ENCODE peak calls at places on chromosome 21, in eight cellular contexts. U is right cardiac atrium, X is A549, L is upper lobe of right lung, W is MM.1S, M is ovary, K is adipocyte, Y is left ventricle myocardium inferior. B is an unnamed sample. For H3K9me3, the result is how much of the 10 kb centered on the place peaks cover.

GRCh38 chr21:38165466-38166213 is 91.2 kb upstream of the KCNJ15 start:
- DNase-seq in Y (no peak), M (no peak), W (no peak), X (no peak), L (no peak), U (no peak), K (no peak), B (no peak)

GRCh38 chr21:28229811-28230210 is 762.9 kb downstream of the LTN1 start:
- DNase-seq in W (no peak), K (peak), M (no peak), U (no peak), Y (no peak), L (no peak), X (no peak), B (no peak)

GRCh38 chr21:39003982-39004775 is 179.1 kb downstream of the PSMG1 start:
- DNase-seq in M (peak), W (no peak), K (no peak), Y (no peak), U (peak), L (no peak), X (no peak), B (no peak)

GRCh38 chr21:28235169-28235892 is 757.3 kb downstream of the LTN1 start:
- DNase-seq in X (no peak), L (no peak), Y (peak), U (peak), W (no peak), M (no peak), K (no peak), B (no peak)

GRCh38 chr21:41526478-41527087 is 18.6 kb upstream of the TMPRSS2 start:
- DNase-seq in U (no peak), K (no peak), X (no peak), M (no peak), Y (no peak), L (no peak), W (no peak), B (no peak)

GRCh38 chr21:31911138-31911907 is 38.5 kb downstream of the HUNK start:
- DNase-seq in U (no peak), K (peak), Y (no peak), W (no peak), L (no peak), X (no peak), M (no peak), B (no peak)

GRCh38 chr21:31203371-31204054 is 140.5 kb downstream of the TIAM1 start:
- DNase-seq in U (no peak), M (no peak), L (no peak), K (peak), Y (no peak), W (no peak), X (no peak), B (no peak)

GRCh38 chr21:37149411-37149810 is 76.4 kb downstream of the TTC3 start:
- DNase-seq in X (no peak), U (no peak), W (no peak), K (peak), Y (no peak), L (no peak), M (no peak), B (no peak)

GRCh38 chr21:41552254-41552653 is 44.3 kb upstream of the TMPRSS2 start:
- DNase-seq in K (no peak), X (no peak), Y (no peak), U (no peak), L (no peak), W (no peak), M (no peak), B (no peak)

GRCh38 chr21:31343680-31344480 is at the start of gene TIAM1:
- DNase-seq in W (no peak), K (peak), X (no peak), U (peak), Y (peak), L (peak), M (no peak), B (peak)

GRCh38 chr21:46111193-46111571 is 13.3 kb downstream of the COL6A2 start:
- DNase-seq in Y (no peak), K (no peak), L (peak), M (peak), X (no peak), W (no peak), U (peak), B (peak)

GRCh38 chr21:32173106-32173755 is 105.6 kb downstream of the MIS18A start:
- DNase-seq in U (no peak), K (no peak), X (no peak), L (no peak), Y (no peak), M (no peak), W (no peak), B (no peak)

GRCh38 chr21:45781741-45782140 is 138.2 kb downstream of the PCBP3 start:
- DNase-seq in X (no peak), W (no peak), Y (no peak), L (no peak), K (no peak), U (no peak), M (no peak), B (no peak)

GRCh38 chr21:44694776-44695175 is 2.2 kb upstream of the KRTAP10-12 start:
- DNase-seq in X (no peak), Y (no peak), W (no peak), M (no peak), U (no peak), L (peak), K (no peak), B (no peak)

GRCh38 chr21:32426592-32427051 is 14.1 kb downstream of the EVA1C start:
- DNase-seq in Y (no peak), U (no peak), M (no peak), K (peak), W (no peak), X (no peak), L (peak), B (no peak)

GRCh38 chr21:46002841-46003574 is 21.4 kb downstream of the COL6A1 start:
- DNase-seq in X (no peak), L (no peak), Y (peak), U (peak), M (peak), K (no peak), W (no peak), B (peak)

GRCh38 chr21:35046223-35046690 is 2.8 kb downstream of the RUNX1 start:
- DNase-seq in Y (no peak), W (no peak), K (no peak), L (no peak), U (no peak), M (no peak), X (no peak), B (no peak)

GRCh38 chr21:33901421-33902288 is 13.9 kb downstream of the ATP5PO start:
- DNase-seq in K (peak), U (peak), Y (no peak), M (no peak), W (peak), X (no peak), L (no peak), B (peak)

GRCh38 chr21:17925000-17925610 is 105.9 kb upstream of the C21orf91 start:
- DNase-seq in W (peak), L (no peak), M (peak), U (no peak), X (peak), Y (no peak), K (peak), B (no peak)

GRCh38 chr21:33780631-33781030 is 135.0 kb downstream of the ATP5PO start:
- DNase-seq in M (no peak), W (no peak), K (peak), U (no peak), L (no peak), Y (no peak), X (no peak), B (no peak)

GRCh38 chr21:45981154-45981606 is 390 bp upstream of the COL6A1 start:
- DNase-seq in U (peak), M (peak), Y (peak), W (peak), K (peak), X (peak), L (peak), B (peak)

GRCh38 chr21:30444204-30444603 is 4.1 kb downstream of the KRTAP15-1 start:
- DNase-seq in L (no peak), W (no peak), X (no peak), M (no peak), Y (no peak), K (no peak), U (no peak), B (no peak)

GRCh38 chr21:29378814-29379213 is 80.1 kb downstream of the BACH1 start:
- DNase-seq in K (peak), X (no peak), M (no peak), W (no peak), U (no peak), L (no peak), Y (no peak), B (no peak)

GRCh38 chr21:35573472-35574389 is 486.6 kb downstream of the SETD4 start:
- DNase-seq in M (no peak), X (no peak), U (no peak), Y (no peak), W (no peak), K (peak), L (no peak), B (no peak)

GRCh38 chr21:17697474-17697873 is 84.8 kb upstream of the BTG3 start:
- DNase-seq in X (no peak), L (no peak), K (no peak), Y (no peak), U (no peak), M (no peak), W (no peak), B (no peak)

GRCh38 chr21:37562920-37563640 is 196.5 kb downstream of the DYRK1A start:
- DNase-seq in Y (no peak), W (peak), M (peak), K (no peak), U (peak), X (no peak), L (peak), B (peak)

GRCh38 chr21:45122432-45123132 is 48.2 kb downstream of the ADARB1 start:
- DNase-seq in W (no peak), X (no peak), U (no peak), M (no peak), Y (no peak), K (no peak), L (no peak), B (no peak)

GRCh38 chr21:31351973-31352372 is 7.9 kb upstream of the TIAM1 start:
- DNase-seq in U (no peak), M (no peak), Y (no peak), W (no peak), L (no peak), K (no peak), X (no peak), B (no peak)

GRCh38 chr21:25508364-25508763 is 98.9 kb downstream of the MRPL39 start:
- DNase-seq in Y (no peak), U (no peak), W (no peak), X (no peak), M (no peak), L (no peak), K (no peak), B (no peak)
- H3K9me3 ChIP-seq in Y (under half), U (under half), W (under half), X (under half), M (under half), L (under half), K (under half), B (under half)

DNA sequence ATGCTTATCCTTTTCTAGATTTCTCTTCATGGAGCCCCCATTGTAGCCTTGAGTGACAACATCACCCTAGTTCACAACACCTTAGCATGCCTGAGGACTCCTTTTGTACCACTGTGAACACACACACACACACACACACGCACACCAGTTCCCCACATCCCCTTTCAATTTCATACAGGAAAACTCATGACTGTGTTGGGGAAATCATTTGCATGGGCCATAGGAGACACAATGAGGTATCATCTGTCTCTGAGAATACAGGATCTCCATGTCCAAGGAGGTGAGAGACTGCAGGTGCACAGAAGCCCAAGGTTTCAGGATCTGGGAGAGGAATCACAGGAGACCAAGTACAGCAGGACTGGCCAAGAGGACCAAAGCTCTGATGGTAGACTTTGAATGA is 119.7 kb downstream of the TPTE start:
- DNase-seq in U (no peak), M (no peak), K (no peak), W (peak), L (no peak), X (no peak), Y (no peak), B (no peak)
- H3K9me3 ChIP-seq in U (under half), M (under half), K (under half), W (under half), L (under half), X (under half), Y (half or more), B (under half)

DNA sequence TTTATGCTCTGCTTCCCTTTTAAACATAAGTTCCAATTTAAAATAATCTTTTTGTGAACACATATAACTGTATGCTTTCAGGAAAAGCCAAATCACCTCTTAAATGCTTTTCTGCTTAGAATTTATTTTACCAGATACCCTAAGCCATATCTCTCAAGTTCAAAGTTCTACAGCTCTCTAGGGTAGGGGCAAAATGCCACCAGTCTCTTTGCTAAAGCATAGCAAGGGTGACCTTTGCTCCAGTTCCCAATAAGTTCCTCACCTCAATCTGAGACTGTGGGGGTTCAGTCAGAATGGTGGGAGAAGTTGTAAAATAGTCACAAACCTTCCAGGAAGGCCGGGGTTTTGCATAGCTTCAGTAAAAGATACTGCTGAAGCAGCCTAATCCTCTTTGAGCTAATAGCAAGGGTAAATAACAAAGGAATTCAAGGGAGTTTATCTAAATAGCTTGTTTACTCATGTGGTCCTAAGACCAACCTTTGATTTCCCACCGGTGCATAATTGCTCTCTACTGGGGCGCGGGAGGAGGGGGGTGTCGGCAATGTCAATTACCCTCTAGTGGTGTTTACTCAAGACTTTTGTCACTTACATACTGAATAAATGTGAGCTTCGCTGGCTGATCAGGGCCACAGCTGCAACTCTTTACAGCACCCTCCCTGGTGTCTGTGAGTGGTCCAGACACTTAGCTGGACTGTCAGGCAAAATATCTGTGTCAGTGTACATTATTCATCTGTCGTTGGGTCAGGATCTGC is 1376.2 kb downstream of the NCAM2 start:
- DNase-seq in U (no peak), M (no peak), L (no peak), W (no peak), X (no peak), K (no peak), Y (no peak), B (no peak)
- H3K9me3 ChIP-seq in U (under half), M (under half), L (under half), W (under half), X (under half), K (under half), Y (under half), B (under half)

GRCh38 chr21:16502897-16503296 is 773.1 kb downstream of the USP25 start:
- DNase-seq in X (no peak), K (no peak), W (no peak), U (no peak), Y (no peak), M (no peak), L (no peak), B (no peak)

GRCh38 chr21:16496594-16496993 is 766.8 kb downstream of the USP25 start:
- DNase-seq in L (no peak), Y (no peak), W (no peak), X (no peak), M (no peak), K (no peak), U (no peak), B (no peak)

GRCh38 chr21:16502273-16502672 is 772.5 kb downstream of the USP25 start:
- DNase-seq in Y (no peak), U (no peak), W (peak), L (no peak), M (no peak), K (no peak), X (no peak), B (no peak)
- H3K9me3 ChIP-seq in Y (under half), U (under half), W (under half), L (under half), M (under half), K (under half), X (under half), B (under half)

GRCh38 chr21:40255665-40256064 is 388.4 kb downstream of the PCP4 start:
- DNase-seq in Y (no peak), X (no peak), M (no peak), K (no peak), W (no peak), L (no peak), U (no peak), B (no peak)

GRCh38 chr21:40254540-40255455 is 387.6 kb downstream of the PCP4 start:
- DNase-seq in M (no peak), U (no peak), X (no peak), Y (no peak), K (peak), W (no peak), L (no peak), B (no peak)

DNA sequence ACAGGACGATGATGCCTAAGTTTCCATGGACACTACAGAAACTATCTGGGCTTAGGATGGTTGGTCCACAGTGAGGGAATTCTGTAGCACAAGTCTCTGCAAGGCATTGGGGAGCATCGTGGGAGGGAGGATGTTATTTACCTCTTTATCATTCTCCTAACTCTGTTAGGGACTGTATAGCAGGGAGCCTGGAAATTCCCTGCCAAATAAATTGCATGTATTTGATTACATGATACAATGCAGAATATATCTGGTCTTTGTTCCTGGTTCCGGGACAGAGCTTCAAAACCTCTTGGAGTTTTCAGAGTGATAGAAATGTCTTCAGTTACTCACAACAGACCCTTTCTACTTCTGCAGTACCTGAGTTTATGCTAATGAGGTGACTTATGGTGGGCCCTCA is 385.9 kb downstream of the PCP4 start:
- DNase-seq in W (no peak), X (no peak), K (no peak), L (no peak), U (no peak), M (no peak), Y (no peak), B (no peak)
- H3K9me3 ChIP-seq in W (under half), X (under half), K (under half), L (under half), U (under half), M (under half), Y (under half), B (under half)

GRCh38 chr21:19810779-19811178 is 1187.4 kb upstream of the NCAM2 start:
- DNase-seq in U (no peak), M (no peak), X (no peak), W (no peak), L (no peak), Y (no peak), K (no peak), B (no peak)
- H3K9me3 ChIP-seq in U (under half), M (under half), X (under half), W (under half), L (under half), Y (under half), K (under half), B (under half)

GRCh38 chr21:42612390-42612789 is 41.0 kb upstream of the PDE9A start:
- DNase-seq in Y (no peak), L (no peak), W (no peak), U (no peak), M (no peak), X (no peak), K (no peak), B (no peak)
- H3K9me3 ChIP-seq in Y (under half), L (under half), W (under half), U (under half), M (under half), X (under half), K (under half), B (under half)

GRCh38 chr21:8990326-8991087 is 1530.9 kb upstream of the TPTE start:
- DNase-seq in X (no peak), K (no peak), M (no peak), W (no peak), Y (no peak), U (no peak), L (no peak), B (no peak)
- H3K9me3 ChIP-seq in X (under half), K (under half), M (under half), W (under half), Y (under half), U (under half), L (under half), B (under half)

GRCh38 chr21:26686278-26686677 is 113.2 kb upstream of the CYYR1 start:
- DNase-seq in W (peak), L (no peak), M (no peak), X (peak), Y (no peak), K (peak), U (no peak), B (no peak)
- H3K9me3 ChIP-seq in W (under half), L (under half), M (under half), X (under half), Y (under half), K (under half), U (under half), B (under half)

GRCh38 chr21:9758888-9759287 is 762.5 kb upstream of the TPTE start:
- DNase-seq in K (no peak), M (no peak), W (no peak), L (no peak), X (no peak), U (no peak), Y (no peak), B (no peak)

GRCh38 chr21:9760398-9761074 is 760.8 kb upstream of the TPTE start:
- DNase-seq in M (no peak), W (no peak), U (no peak), L (no peak), X (no peak), K (no peak), Y (no peak), B (no peak)

GRCh38 chr21:9756677-9757076 is 764.7 kb upstream of the TPTE start:
- DNase-seq in Y (no peak), K (no peak), X (no peak), W (no peak), L (no peak), U (no peak), M (no peak), B (no peak)

GRCh38 chr21:9758141-9758540 is 763.2 kb upstream of the TPTE start:
- DNase-seq in L (no peak), M (no peak), X (no peak), K (no peak), Y (no peak), W (no peak), U (no peak), B (no peak)

GRCh38 chr21:9759972-9760371 is 761.4 kb upstream of the TPTE start:
- DNase-seq in L (no peak), W (no peak), M (no peak), Y (no peak), X (no peak), K (no peak), U (no peak), B (no peak)
- H3K9me3 ChIP-seq in L (under half), W (under half), M (under half), Y (under half), X (under half), K (under half), U (under half), B (under half)

B was measured in heart left ventricle.